ENCODE peak calls at places on chromosomes 11 and 22, in six cellular contexts. One of them, this sample, is unnamed.
A peak's percentile ranks its signal among the peaks of the same experiment; 100 is the strongest.

GRCh38 chr22:32144875-32145274 is 14.2 kb downstream of the C22orf42 start:
- DNase-seq in coronary artery: no peak
- DNase-seq in stomach: no peak
- DNase-seq in caudate nucleus: no peak
- DNase-seq in IMR-90: no peak
- DNase-seq in GM12878: no peak
- DNase-seq in this sample: no peak

GRCh38 chr11:46916669-46917108 is 1.7 kb downstream of the LRP4 start:
- DNase-seq in coronary artery: no peak
- DNase-seq in stomach: peak; percentile 51
- DNase-seq in caudate nucleus: peak; percentile 33
- DNase-seq in IMR-90: peak; percentile 78
- DNase-seq in GM12878: no peak
- DNase-seq in this sample: no peak

GRCh38 chr22:50189184-50189848 is 3.6 kb downstream of the TRABD start:
- DNase-seq in coronary artery: no peak
- DNase-seq in stomach: peak; percentile 68
- DNase-seq in caudate nucleus: no peak
- DNase-seq in IMR-90: no peak
- DNase-seq in GM12878: no peak
- DNase-seq in this sample: no peak

GRCh38 chr22:41650821-41651220 is 29.7 kb downstream of the XRCC6 start:
- DNase-seq in coronary artery: no peak
- DNase-seq in stomach: no peak
- DNase-seq in caudate nucleus: no peak
- DNase-seq in IMR-90: no peak
- DNase-seq in GM12878: no peak
- DNase-seq in this sample: no peak

GRCh38 chr11:63813563-63814382 is 517 bp downstream of the SPINDOC start:
- DNase-seq in coronary artery: no peak
- DNase-seq in stomach: peak; percentile 33
- DNase-seq in caudate nucleus: peak; percentile 30
- DNase-seq in IMR-90: peak; percentile 50
- DNase-seq in GM12878: no peak
- DNase-seq in this sample: peak; percentile 29

GRCh38 chr11:123469089-123469488 is 39.0 kb downstream of the GRAMD1B start:
- DNase-seq in coronary artery: no peak
- DNase-seq in stomach: no peak
- DNase-seq in caudate nucleus: no peak
- DNase-seq in IMR-90: no peak
- DNase-seq in GM12878: no peak
- DNase-seq in this sample: no peak

GRCh38 chr11:61056566-61056965 is 45.7 kb upstream of the CD5 start:
- DNase-seq in coronary artery: peak; percentile 46
- DNase-seq in stomach: no peak
- DNase-seq in caudate nucleus: no peak
- DNase-seq in IMR-90: no peak
- DNase-seq in GM12878: peak; percentile 17
- DNase-seq in this sample: no peak

GRCh38 chr22:19567383-19568009 is 43.3 kb upstream of the CLDN5 start:
- DNase-seq in coronary artery: no peak
- DNase-seq in stomach: no peak
- DNase-seq in caudate nucleus: no peak
- DNase-seq in IMR-90: no peak
- DNase-seq in GM12878: no peak
- DNase-seq in this sample: no peak

GRCh38 chr11:26931248-26931631 is 62.7 kb upstream of the FIBIN start:
- DNase-seq in coronary artery: no peak
- DNase-seq in stomach: no peak
- DNase-seq in caudate nucleus: no peak
- DNase-seq in IMR-90: peak; percentile 30
- DNase-seq in GM12878: no peak
- DNase-seq in this sample: no peak

GRCh38 chr11:17574799-17575144 is 27.7 kb downstream of the OTOG start:
- DNase-seq in coronary artery: peak; percentile 38
- DNase-seq in stomach: no peak
- DNase-seq in caudate nucleus: no peak
- DNase-seq in IMR-90: no peak
- DNase-seq in GM12878: no peak
- DNase-seq in this sample: no peak

GRCh38 chr11:80980221-80980620 is 1539.4 kb upstream of the TENM4 start:
- DNase-seq in coronary artery: no peak
- DNase-seq in stomach: no peak
- DNase-seq in caudate nucleus: no peak
- DNase-seq in IMR-90: no peak
- DNase-seq in GM12878: no peak
- DNase-seq in this sample: no peak

GRCh38 chr11:48063424-48063978 is 83.1 kb downstream of the PTPRJ start:
- DNase-seq in coronary artery: no peak
- DNase-seq in stomach: no peak
- DNase-seq in caudate nucleus: no peak
- DNase-seq in IMR-90: peak; percentile 99
- DNase-seq in GM12878: no peak
- DNase-seq in this sample: no peak

GRCh38 chr11:39367526-39367925 is 2091.9 kb downstream of the LRRC4C start:
- DNase-seq in coronary artery: no peak
- DNase-seq in stomach: no peak
- DNase-seq in caudate nucleus: no peak
- DNase-seq in IMR-90: no peak
- DNase-seq in GM12878: no peak
- DNase-seq in this sample: no peak

GRCh38 chr11:14202263-14203173 is 156.5 kb downstream of the RRAS2 start:
- DNase-seq in coronary artery: no peak
- DNase-seq in stomach: no peak
- DNase-seq in caudate nucleus: no peak
- DNase-seq in IMR-90: no peak
- DNase-seq in GM12878: peak; percentile 2
- DNase-seq in this sample: no peak

GRCh38 chr22:31093090-31093850 is 12.2 kb downstream of the SMTN start:
- DNase-seq in coronary artery: peak; percentile 89
- DNase-seq in stomach: peak; percentile 77
- DNase-seq in caudate nucleus: peak; percentile 64
- DNase-seq in IMR-90: no peak
- DNase-seq in GM12878: no peak
- DNase-seq in this sample: no peak

GRCh38 chr11:86218125-86219081 is 26.1 kb upstream of the EED start:
- DNase-seq in coronary artery: peak; percentile 77
- DNase-seq in stomach: peak; percentile 64
- DNase-seq in caudate nucleus: peak; percentile 58
- DNase-seq in IMR-90: peak; percentile 76
- DNase-seq in GM12878: peak; percentile 76
- DNase-seq in this sample: no peak

GRCh38 chr11:64156235-64157011 is 9.5 kb downstream of the MACROD1 start:
- DNase-seq in coronary artery: no peak
- DNase-seq in stomach: no peak
- DNase-seq in caudate nucleus: peak; percentile 56
- DNase-seq in IMR-90: no peak
- DNase-seq in GM12878: no peak
- DNase-seq in this sample: no peak

GRCh38 chr22:28247667-28248363 is 328.8 kb upstream of the PITPNB start:
- DNase-seq in coronary artery: no peak
- DNase-seq in stomach: no peak
- DNase-seq in caudate nucleus: no peak
- DNase-seq in IMR-90: no peak
- DNase-seq in GM12878: no peak
- DNase-seq in this sample: no peak

GRCh38 chr11:970319-970871 is 44.7 kb downstream of the AP2A2 start:
- DNase-seq in coronary artery: peak; percentile 70
- DNase-seq in stomach: no peak
- DNase-seq in caudate nucleus: no peak
- DNase-seq in IMR-90: no peak
- DNase-seq in GM12878: no peak
- DNase-seq in this sample: no peak

GRCh38 chr11:128738942-128739341 is 45.1 kb downstream of the FLI1 start:
- DNase-seq in coronary artery: no peak
- DNase-seq in stomach: no peak
- DNase-seq in caudate nucleus: no peak
- DNase-seq in IMR-90: no peak
- DNase-seq in GM12878: no peak
- DNase-seq in this sample: no peak

GRCh38 chr11:128734439-128735224 is 40.8 kb downstream of the FLI1 start:
- DNase-seq in coronary artery: no peak
- DNase-seq in stomach: peak; percentile 50
- DNase-seq in caudate nucleus: no peak
- DNase-seq in IMR-90: no peak
- DNase-seq in GM12878: no peak
- DNase-seq in this sample: peak; percentile 34

GRCh38 chr11:128733440-128734115 is 39.7 kb downstream of the FLI1 start:
- DNase-seq in coronary artery: no peak
- DNase-seq in stomach: no peak
- DNase-seq in caudate nucleus: no peak
- DNase-seq in IMR-90: peak; percentile 66
- DNase-seq in GM12878: no peak
- DNase-seq in this sample: no peak

GRCh38 chr11:128737704-128738103 is 43.8 kb downstream of the FLI1 start:
- DNase-seq in coronary artery: no peak
- DNase-seq in stomach: no peak
- DNase-seq in caudate nucleus: no peak
- DNase-seq in IMR-90: no peak
- DNase-seq in GM12878: no peak
- DNase-seq in this sample: no peak

DNA sequence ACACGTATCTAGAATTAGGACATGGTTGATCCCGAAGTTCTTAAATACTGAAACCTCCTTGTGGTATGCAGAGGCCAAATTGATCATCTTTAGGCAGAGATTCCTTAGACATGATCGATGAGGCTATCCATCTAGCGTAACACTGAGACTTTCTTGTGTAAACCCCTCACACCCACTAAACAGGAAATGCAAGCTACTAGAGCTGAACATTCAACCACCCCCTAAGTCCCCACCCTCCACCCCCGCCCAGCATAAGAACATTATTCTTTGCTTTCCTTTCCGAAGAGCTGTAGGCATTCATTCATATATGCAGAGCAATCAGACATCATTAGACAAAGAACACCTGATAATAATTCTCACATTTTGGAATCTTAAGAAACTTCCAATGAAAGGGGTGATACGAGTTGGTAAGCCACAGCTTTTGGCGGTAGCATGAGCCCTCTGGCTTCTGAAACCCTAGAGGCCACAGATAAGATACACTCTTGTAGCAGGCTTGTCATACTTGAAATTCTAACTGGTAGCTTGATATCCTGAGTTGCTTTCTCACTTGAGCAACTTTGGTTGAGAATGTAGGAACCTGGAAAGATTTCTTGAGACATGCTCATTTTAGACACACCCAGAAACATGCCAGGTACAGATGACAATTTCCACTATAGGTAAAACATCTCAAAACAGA is 42.2 kb downstream of the FLI1 start:
- DNase-seq in coronary artery: no peak
- DNase-seq in stomach: no peak
- DNase-seq in caudate nucleus: no peak
- DNase-seq in IMR-90: no peak
- DNase-seq in GM12878: no peak
- DNase-seq in this sample: no peak
- H3K27ac ChIP-seq in coronary artery: no peak overlapping the region
- H3K27ac ChIP-seq in stomach: no peak overlapping the region
- H3K27ac ChIP-seq in caudate nucleus: no peak overlapping the region
- H3K27ac ChIP-seq in IMR-90: no peak overlapping the region
- H3K27ac ChIP-seq in GM12878: peak overlapping the region; percentile 91
- H3K27ac ChIP-seq in this sample: no peak overlapping the region

GRCh38 chr11:57640068-57640800 is 9.5 kb downstream of the YPEL4 start:
- DNase-seq in coronary artery: no peak
- DNase-seq in stomach: no peak
- DNase-seq in caudate nucleus: no peak
- DNase-seq in IMR-90: no peak
- DNase-seq in GM12878: no peak
- DNase-seq in this sample: no peak

GRCh38 chr11:57638811-57639320 is 10.8 kb downstream of the YPEL4 start:
- DNase-seq in coronary artery: no peak
- DNase-seq in stomach: no peak
- DNase-seq in caudate nucleus: no peak
- DNase-seq in IMR-90: no peak
- DNase-seq in GM12878: no peak
- DNase-seq in this sample: no peak

GRCh38 chr11:57638005-57638760 is 11.5 kb downstream of the YPEL4 start:
- DNase-seq in coronary artery: no peak
- DNase-seq in stomach: peak; percentile 36
- DNase-seq in caudate nucleus: peak; percentile 70
- DNase-seq in IMR-90: peak; percentile 84
- DNase-seq in GM12878: no peak
- DNase-seq in this sample: peak; percentile 55

GRCh38 chr11:57641011-57641410 is 8.7 kb downstream of the YPEL4 start:
- DNase-seq in coronary artery: no peak
- DNase-seq in stomach: no peak
- DNase-seq in caudate nucleus: no peak
- DNase-seq in IMR-90: no peak
- DNase-seq in GM12878: no peak
- DNase-seq in this sample: peak; percentile 21

GRCh38 chr11:57639321-57640067 is 10.2 kb downstream of the YPEL4 start:
- DNase-seq in coronary artery: no peak
- DNase-seq in stomach: no peak
- DNase-seq in caudate nucleus: no peak
- DNase-seq in IMR-90: peak; percentile 57
- DNase-seq in GM12878: no peak
- DNase-seq in this sample: no peak
- H3K27ac ChIP-seq in coronary artery: no peak overlapping the region
- H3K27ac ChIP-seq in stomach: no peak overlapping the region
- H3K27ac ChIP-seq in caudate nucleus: no peak overlapping the region
- H3K27ac ChIP-seq in IMR-90: peak overlapping the region; percentile 97
- H3K27ac ChIP-seq in GM12878: no peak overlapping the region
- H3K27ac ChIP-seq in this sample: no peak overlapping the region

DNA sequence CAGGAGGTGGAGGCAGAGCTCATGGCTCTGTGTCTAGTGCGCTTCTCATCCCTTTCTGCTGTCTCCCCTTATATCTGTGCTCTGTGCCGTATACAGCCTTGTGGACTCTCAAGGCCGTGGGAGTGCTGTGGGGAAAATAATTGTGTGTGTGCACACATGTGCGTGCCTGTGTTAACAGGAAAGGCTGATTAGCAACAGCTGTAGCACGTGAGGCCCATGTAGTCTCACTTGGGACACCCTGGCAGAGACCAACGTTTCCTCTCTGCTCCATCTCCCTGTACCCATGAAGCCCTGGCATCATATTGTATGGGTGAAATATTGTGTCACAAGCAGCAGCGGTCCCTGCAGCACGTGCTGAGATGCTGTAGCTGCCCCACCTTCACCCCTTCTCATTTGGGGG is 109.3 kb downstream of the LRRC32 start:
- DNase-seq in coronary artery: no peak
- DNase-seq in stomach: no peak
- DNase-seq in caudate nucleus: no peak
- DNase-seq in IMR-90: no peak
- DNase-seq in GM12878: no peak
- DNase-seq in this sample: no peak
- H3K27ac ChIP-seq in coronary artery: no peak overlapping the region
- H3K27ac ChIP-seq in stomach: no peak overlapping the region
- H3K27ac ChIP-seq in caudate nucleus: no peak overlapping the region
- H3K27ac ChIP-seq in IMR-90: no peak overlapping the region
- H3K27ac ChIP-seq in GM12878: no peak overlapping the region
- H3K27ac ChIP-seq in this sample: no peak overlapping the region

DNA sequence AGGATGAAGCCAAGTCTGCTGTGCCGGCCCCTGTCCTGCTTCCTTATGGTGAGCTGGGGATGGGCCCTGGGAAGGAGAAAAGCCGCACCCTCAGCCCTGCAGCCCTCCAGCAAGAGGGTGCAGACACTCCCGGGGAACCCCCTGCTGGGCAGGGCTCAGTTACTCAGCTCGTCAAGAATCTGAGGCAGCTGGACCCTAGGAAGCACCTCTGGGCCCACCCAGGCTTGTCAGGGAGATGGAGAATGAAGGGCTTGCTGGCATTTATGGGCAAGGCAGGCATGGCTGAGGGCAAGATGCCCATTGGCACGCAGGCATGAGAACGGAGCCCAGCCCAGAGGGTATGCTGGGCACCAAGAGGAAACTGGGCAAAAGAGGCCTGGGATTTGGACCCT is 12.9 kb downstream of the RELT start:
- DNase-seq in coronary artery: no peak
- DNase-seq in stomach: no peak
- DNase-seq in caudate nucleus: no peak
- DNase-seq in IMR-90: no peak
- DNase-seq in GM12878: no peak
- DNase-seq in this sample: no peak
- H3K27ac ChIP-seq in coronary artery: no peak overlapping the region
- H3K27ac ChIP-seq in stomach: no peak overlapping the region
- H3K27ac ChIP-seq in caudate nucleus: no peak overlapping the region
- H3K27ac ChIP-seq in IMR-90: no peak overlapping the region
- H3K27ac ChIP-seq in GM12878: peak overlapping the region; percentile 95
- H3K27ac ChIP-seq in this sample: no peak overlapping the region

This sample was measured in substantia nigra.